ENCODE peak calls at places on chromosomes 5 and 9, in seven cellular contexts. Z is dorsolateral prefrontal cortex; M is T-helper 17 cell; P is OCI-LY7; U is mucosa of gallbladder; C is stimulated activated CD4-positive, alpha-beta T cell treated with anti-CD3 and anti-CD28 coated beads, Interleukin-1b, Interleukin-23, amount 100 ng/mL, for 24 hours; I is lung. B is an unnamed sample.

GRCh38 chr5:87121315-87122170 is 146.1 kb upstream of the RASA1 start:
- DNase-seq in M (no peak), U (no peak), P (peak), C (no peak), Z (no peak), I (no peak), B (peak)

GRCh38 chr9:130766031-130766903 is 68.8 kb upstream of the ABL1 start:
- DNase-seq in Z (no peak), I (no peak), C (no peak), P (no peak), U (peak), M (no peak), B (no peak)

GRCh38 chr5:152817311-152817710 is 412.2 kb upstream of the NMUR2 start:
- DNase-seq in P (no peak), C (no peak), U (no peak), Z (no peak), I (no peak), M (no peak), B (no peak)

GRCh38 chr9:136182850-136183422 is 22.0 kb downstream of the LHX3 start:
- DNase-seq in C (no peak), U (no peak), P (no peak), Z (no peak), M (no peak), I (no peak), B (no peak)

GRCh38 chr9:34375901-34376595 is 650 bp downstream of the MYORG start:
- DNase-seq in C (no peak), M (peak), P (peak), I (peak), Z (peak), U (peak), B (no peak)

GRCh38 chr5:7717691-7718090 is 133.2 kb downstream of the CFAP90 start:
- DNase-seq in P (no peak), U (no peak), Z (no peak), M (no peak), I (no peak), C (no peak), B (no peak)

GRCh38 chr5:174825587-174825986 is 101.2 kb downstream of the MSX2 start:
- DNase-seq in Z (no peak), M (no peak), I (no peak), U (no peak), P (no peak), C (no peak), B (no peak)

GRCh38 chr9:78097541-78097940 is 65.9 kb upstream of the GNAQ start:
- DNase-seq in C (no peak), P (peak), M (no peak), U (no peak), Z (no peak), I (no peak), B (no peak)

GRCh38 chr9:22040760-22041159 is 31.7 kb upstream of the CDKN2B start:
- DNase-seq in Z (no peak), P (no peak), I (no peak), M (no peak), C (no peak), U (no peak), B (peak)

GRCh38 chr5:131570757-131571156 is 64.3 kb downstream of the RAPGEF6 start:
- DNase-seq in P (no peak), I (no peak), Z (no peak), M (no peak), U (no peak), C (no peak), B (no peak)

GRCh38 chr9:83030391-83031107 is 32.4 kb downstream of the RASEF start:
- DNase-seq in U (no peak), M (no peak), I (no peak), C (no peak), Z (no peak), P (no peak), B (no peak)

GRCh38 chr9:107172160-107172978 is 110.7 kb upstream of the RAD23B start:
- DNase-seq in P (peak), I (peak), U (peak), C (peak), Z (peak), M (no peak), B (peak)

GRCh38 chr9:124770359-124771020 is 621 bp downstream of the NR6A1 start:
- DNase-seq in P (peak), Z (no peak), U (no peak), C (no peak), M (peak), I (no peak), B (no peak)

GRCh38 chr9:14315754-14316573 is 2.0 kb upstream of the NFIB start:
- DNase-seq in U (no peak), Z (no peak), M (no peak), C (no peak), I (peak), P (no peak), B (no peak)

GRCh38 chr5:135162661-135163265 is 128.7 kb upstream of the PITX1 start:
- DNase-seq in M (no peak), Z (no peak), C (no peak), I (no peak), P (no peak), U (no peak), B (no peak)

GRCh38 chr5:73115399-73116051 is 4.8 kb upstream of the TMEM171 start:
- DNase-seq in U (no peak), I (no peak), Z (no peak), C (no peak), P (no peak), M (no peak), B (peak)